ENCODE peak calls at places on chromosome 12, in four cellular contexts. One of them, this sample, is unnamed.

GRCh38 chr12:88897723-88898122 is 317.5 kb upstream of the KITLG start:
- DNase-seq in GM12891: no peak
- DNase-seq in GM12878: no peak
- DNase-seq in K562: no peak
- DNase-seq in this sample: no peak

GRCh38 chr12:121916719-121917118 is 1.7 kb upstream of the CFAP251 start:
- DNase-seq in GM12891: no peak
- DNase-seq in GM12878: no peak
- DNase-seq in K562: no peak
- DNase-seq in this sample: peak

GRCh38 chr12:132641811-132642650 is 23.5 kb downstream of the P2RX2 start:
- DNase-seq in GM12891: no peak
- DNase-seq in GM12878: no peak
- DNase-seq in K562: no peak
- DNase-seq in this sample: no peak

GRCh38 chr12:94123127-94123526 is 25.2 kb upstream of the PLXNC1 start:
- DNase-seq in GM12891: no peak
- DNase-seq in GM12878: no peak
- DNase-seq in K562: no peak
- DNase-seq in this sample: no peak

GRCh38 chr12:69331846-69332684 is 16.1 kb upstream of the LYZ start:
- DNase-seq in GM12891: no peak
- DNase-seq in GM12878: no peak
- DNase-seq in K562: no peak
- DNase-seq in this sample: no peak

GRCh38 chr12:3976351-3976938 is 103.2 kb upstream of the PARP11 start:
- DNase-seq in GM12891: no peak
- DNase-seq in GM12878: no peak
- DNase-seq in K562: no peak
- DNase-seq in this sample: no peak

GRCh38 chr12:32159381-32159780 is 52.7 kb downstream of the BICD1 start:
- DNase-seq in GM12891: no peak
- DNase-seq in GM12878: no peak
- DNase-seq in K562: no peak
- DNase-seq in this sample: no peak

GRCh38 chr12:128267651-128268347 is 829 bp downstream of the TMEM132C start:
- DNase-seq in GM12891: no peak
- DNase-seq in GM12878: no peak
- DNase-seq in K562: no peak
- DNase-seq in this sample: no peak

GRCh38 chr12:65741662-65742480 is 82.4 kb upstream of the HMGA2 start:
- DNase-seq in GM12891: peak
- DNase-seq in GM12878: no peak
- DNase-seq in K562: no peak
- DNase-seq in this sample: no peak

GRCh38 chr12:12018454-12018853 is 52.3 kb upstream of the BCL2L14 start:
- DNase-seq in GM12891: no peak
- DNase-seq in GM12878: no peak
- DNase-seq in K562: no peak
- DNase-seq in this sample: no peak

GRCh38 chr12:128245890-128246289 is 21.1 kb upstream of the TMEM132C start:
- DNase-seq in GM12891: no peak
- DNase-seq in GM12878: no peak
- DNase-seq in K562: no peak
- DNase-seq in this sample: no peak

GRCh38 chr12:47808574-47809380 is 10.9 kb downstream of the HDAC7 start:
- DNase-seq in GM12891: no peak
- DNase-seq in GM12878: no peak
- DNase-seq in K562: peak
- DNase-seq in this sample: peak

GRCh38 chr12:131217024-131217586 is 263.4 kb downstream of the ADGRD1 start:
- DNase-seq in GM12891: no peak
- DNase-seq in GM12878: no peak
- DNase-seq in K562: peak
- DNase-seq in this sample: no peak

GRCh38 chr12:120352117-120352516 is 16.8 kb downstream of the MSI1 start:
- DNase-seq in GM12891: no peak
- DNase-seq in GM12878: no peak
- DNase-seq in K562: peak
- DNase-seq in this sample: no peak

GRCh38 chr12:48998497-48999353 is 450 bp downstream of the DDN start:
- DNase-seq in GM12891: no peak
- DNase-seq in GM12878: no peak
- DNase-seq in K562: peak
- DNase-seq in this sample: no peak

GRCh38 chr12:81811066-81811777 is 52.1 kb upstream of the PPFIA2 start:
- DNase-seq in GM12891: no peak
- DNase-seq in GM12878: no peak
- DNase-seq in K562: no peak
- DNase-seq in this sample: no peak

GRCh38 chr12:48770756-48771155 is 18.1 kb downstream of the ADCY6 start:
- DNase-seq in GM12891: no peak
- DNase-seq in GM12878: no peak
- DNase-seq in K562: no peak
- DNase-seq in this sample: no peak

GRCh38 chr12:4030938-4031702 is 157.9 kb upstream of the PARP11 start:
- DNase-seq in GM12891: peak
- DNase-seq in GM12878: no peak
- DNase-seq in K562: peak
- DNase-seq in this sample: peak

GRCh38 chr12:62849398-62849797 is 85.6 kb downstream of the PPM1H start:
- DNase-seq in GM12891: no peak
- DNase-seq in GM12878: no peak
- DNase-seq in K562: no peak
- DNase-seq in this sample: no peak

GRCh38 chr12:12466157-12466556 is 96.5 kb downstream of the DUSP16 start:
- DNase-seq in GM12891: no peak
- DNase-seq in GM12878: no peak
- DNase-seq in K562: no peak
- DNase-seq in this sample: peak

GRCh38 chr12:115872919-115873357 is 404.6 kb downstream of the MED13L start:
- DNase-seq in GM12891: no peak
- DNase-seq in GM12878: no peak
- DNase-seq in K562: no peak
- DNase-seq in this sample: no peak

GRCh38 chr12:95615735-95616134 is 64.5 kb upstream of the USP44 start:
- DNase-seq in GM12891: no peak
- DNase-seq in GM12878: no peak
- DNase-seq in K562: no peak
- DNase-seq in this sample: no peak

GRCh38 chr12:121190523-121191031 is 19.4 kb upstream of the P2RX4 start:
- DNase-seq in GM12891: no peak
- DNase-seq in GM12878: no peak
- DNase-seq in K562: no peak
- DNase-seq in this sample: no peak

GRCh38 chr12:90234455-90234854 is 525.8 kb upstream of the ATP2B1 start:
- DNase-seq in GM12891: no peak
- DNase-seq in GM12878: no peak
- DNase-seq in K562: no peak
- DNase-seq in this sample: no peak

GRCh38 chr12:62794218-62794583 is 140.7 kb downstream of the PPM1H start:
- DNase-seq in GM12891: no peak
- DNase-seq in GM12878: no peak
- DNase-seq in K562: no peak
- DNase-seq in this sample: no peak

GRCh38 chr12:120061815-120062214 is 54.7 kb downstream of the RAB35 start:
- DNase-seq in GM12891: no peak
- DNase-seq in GM12878: no peak
- DNase-seq in K562: no peak
- DNase-seq in this sample: no peak

GRCh38 chr12:125089626-125090025 is 24.4 kb downstream of the AACS start:
- DNase-seq in GM12891: no peak
- DNase-seq in GM12878: no peak
- DNase-seq in K562: no peak
- DNase-seq in this sample: no peak

GRCh38 chr12:77130193-77130592 is 64.8 kb upstream of the E2F7 start:
- DNase-seq in GM12891: no peak
- DNase-seq in GM12878: no peak
- DNase-seq in K562: no peak
- DNase-seq in this sample: no peak

GRCh38 chr12:124497039-124497438 is 70.4 kb downstream of the NCOR2 start:
- DNase-seq in GM12891: no peak
- DNase-seq in GM12878: no peak
- DNase-seq in K562: no peak
- DNase-seq in this sample: no peak

GRCh38 chr12:98399532-98399931 is 115.9 kb upstream of the TMPO start:
- DNase-seq in GM12891: no peak
- DNase-seq in GM12878: no peak
- DNase-seq in K562: peak
- DNase-seq in this sample: peak

GRCh38 chr12:47901285-47902093 is 3.3 kb downstream of the VDR start:
- DNase-seq in GM12891: no peak
- DNase-seq in GM12878: no peak
- DNase-seq in K562: no peak
- DNase-seq in this sample: peak

GRCh38 chr12:84912191-84913142 is at the start of gene SLC6A15:
- DNase-seq in GM12891: peak
- DNase-seq in GM12878: no peak
- DNase-seq in K562: no peak
- DNase-seq in this sample: no peak

GRCh38 chr12:26182377-26182776 is 13.0 kb upstream of the SSPN start:
- DNase-seq in GM12891: no peak
- DNase-seq in GM12878: no peak
- DNase-seq in K562: no peak
- DNase-seq in this sample: no peak

DNA sequence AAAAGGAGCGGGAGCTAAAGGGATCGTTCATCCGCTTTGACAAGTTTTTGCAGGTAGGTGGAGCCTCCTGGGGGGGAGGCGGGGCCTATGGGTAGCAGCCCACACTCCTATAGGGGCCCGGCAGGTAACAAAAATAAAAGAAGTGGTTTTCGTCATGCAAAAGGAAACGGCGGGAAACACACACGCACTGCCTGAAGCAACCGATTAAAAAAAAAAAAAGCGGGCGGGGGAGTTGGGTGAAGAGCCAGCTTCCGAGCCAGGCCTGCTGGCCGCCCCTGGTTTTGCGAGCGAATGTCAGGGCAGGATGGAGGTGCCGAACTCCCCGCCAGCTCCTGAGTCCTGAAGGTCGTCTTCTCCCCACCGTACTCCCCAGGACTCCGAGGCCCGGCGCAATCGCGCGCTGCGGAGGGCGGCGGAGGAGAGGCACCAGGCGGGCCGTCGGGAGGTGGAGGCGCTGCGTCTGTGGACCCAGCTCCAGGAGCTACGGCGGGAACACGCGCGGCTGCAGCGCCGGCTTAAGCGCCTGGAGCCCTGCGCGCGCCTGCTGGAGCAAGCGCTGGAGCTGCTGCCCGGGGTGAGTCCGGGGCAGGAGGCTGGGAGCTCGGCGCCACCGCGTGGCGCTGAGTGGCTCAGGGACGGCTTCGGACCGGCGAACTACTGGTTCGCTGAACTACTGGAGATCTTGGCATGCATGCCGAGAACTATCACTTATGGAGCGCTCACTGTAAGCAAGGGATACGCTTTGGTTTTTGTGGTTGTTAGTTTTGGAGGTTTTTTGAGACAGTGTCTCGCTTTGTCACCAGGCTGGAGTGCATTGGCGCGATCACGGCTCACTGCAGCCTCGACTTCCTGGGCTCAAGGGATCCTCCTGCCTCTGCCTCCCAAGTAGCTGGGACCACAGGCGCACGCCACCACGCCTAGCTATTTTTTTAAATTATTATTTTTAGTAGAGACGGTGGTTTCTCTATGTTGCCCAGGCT is 3.6 kb downstream of the CFAP73 start:
- DNase-seq in GM12891: peak
- DNase-seq in GM12878: no peak
- DNase-seq in K562: peak
- DNase-seq in this sample: peak
- TF ChIP-seq SPI1 in GM12891: no peak
- TF ChIP-seq SPI1 in GM12878: no peak
- TF ChIP-seq SPI1 in K562: no peak
- TF ChIP-seq SPI1 in this sample: no peak

GRCh38 chr12:1284611-1285010 is 293.6 kb downstream of the ERC1 start:
- DNase-seq in GM12891: no peak
- DNase-seq in GM12878: no peak
- DNase-seq in K562: no peak
- DNase-seq in this sample: no peak

GRCh38 chr12:1281683-1282366 is 290.8 kb downstream of the ERC1 start:
- DNase-seq in GM12891: no peak
- DNase-seq in GM12878: no peak
- DNase-seq in K562: peak
- DNase-seq in this sample: no peak

GRCh38 chr12:1289371-1290155 is 298.5 kb downstream of the ERC1 start:
- DNase-seq in GM12891: no peak
- DNase-seq in GM12878: no peak
- DNase-seq in K562: no peak
- DNase-seq in this sample: no peak

GRCh38 chr12:1282670-1283361 is 291.8 kb downstream of the ERC1 start:
- DNase-seq in GM12891: no peak
- DNase-seq in GM12878: no peak
- DNase-seq in K562: no peak
- DNase-seq in this sample: no peak

DNA sequence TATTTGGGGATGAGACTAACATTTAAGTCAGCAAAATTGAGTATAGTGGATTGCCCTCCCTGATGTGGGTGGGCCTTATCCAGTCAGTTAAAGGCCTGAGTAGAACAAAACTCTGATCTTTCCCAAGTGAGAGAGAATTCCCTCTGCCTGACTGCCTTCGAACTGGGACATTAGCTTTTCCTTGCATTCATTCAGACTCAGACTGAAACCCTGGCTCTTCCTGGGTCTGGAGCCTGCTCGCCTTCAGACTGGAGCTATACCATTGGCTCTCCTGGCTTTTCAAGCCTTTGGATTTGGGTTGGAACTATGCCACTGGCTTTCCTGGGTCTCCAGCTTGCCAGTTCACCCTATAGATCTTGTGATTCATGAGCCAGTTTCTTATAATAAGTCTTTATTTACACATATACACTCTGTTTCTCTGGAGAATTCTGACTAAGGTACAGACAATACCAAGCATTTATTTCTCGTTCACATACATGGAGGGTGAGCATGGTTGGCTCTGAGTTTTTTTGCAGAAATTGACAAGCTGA is 296.5 kb downstream of the ERC1 start:
- DNase-seq in GM12891: no peak
- DNase-seq in GM12878: no peak
- DNase-seq in K562: no peak
- DNase-seq in this sample: no peak
- TF ChIP-seq SPI1 in GM12891: no peak
- TF ChIP-seq SPI1 in GM12878: no peak
- TF ChIP-seq SPI1 in K562: no peak
- TF ChIP-seq SPI1 in this sample: no peak

DNA sequence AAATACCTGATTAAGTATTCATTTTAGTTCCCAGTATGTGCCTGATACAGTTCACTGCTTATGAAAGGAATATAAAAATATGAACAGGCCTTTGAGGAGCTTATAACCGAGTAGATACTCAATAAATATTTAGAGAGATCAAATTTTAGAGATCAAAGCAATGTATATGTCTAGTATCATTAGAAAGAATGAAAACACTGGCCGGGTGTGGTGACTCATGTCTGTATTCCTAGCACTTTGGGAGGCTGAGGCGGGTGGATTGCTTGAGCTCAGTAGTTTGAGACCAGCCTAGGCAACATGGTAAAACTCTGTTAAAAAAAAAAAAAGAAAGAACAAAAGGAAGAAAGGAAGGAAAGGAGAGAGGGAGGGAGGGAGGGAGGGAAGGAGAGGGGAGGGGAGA is 113.2 kb upstream of the EEA1 start:
- DNase-seq in GM12891: no peak
- DNase-seq in GM12878: no peak
- DNase-seq in K562: no peak
- DNase-seq in this sample: no peak
- TF ChIP-seq SPI1 in GM12891: no peak
- TF ChIP-seq SPI1 in GM12878: no peak
- TF ChIP-seq SPI1 in K562: no peak
- TF ChIP-seq SPI1 in this sample: no peak

GRCh38 chr12:10618338-10618987 is 5.1 kb upstream of the MAGOHB start:
- DNase-seq in GM12891: no peak
- DNase-seq in GM12878: no peak
- DNase-seq in K562: peak
- DNase-seq in this sample: no peak
- TF ChIP-seq SPI1 in GM12891: no peak
- TF ChIP-seq SPI1 in GM12878: no peak
- TF ChIP-seq SPI1 in K562: no peak
- TF ChIP-seq SPI1 in this sample: no peak

This sample was measured in HL-60.